ENCODE peak calls at places on chromosomes 1 and 21, in ten cellular contexts. V, B, L, N, I, K, M, E, J and A are unnamed samples.

GRCh38 chr1:40232444-40232843 is 15.3 kb upstream of the TMCO2 start:
- DNase-seq in V (peak), B (no peak), L (no peak), N (no peak), I (no peak), K (no peak), M (no peak), E (no peak), J (no peak), A (no peak)

GRCh38 chr1:31731049-31731565 is 27.3 kb upstream of the COL16A1 start:
- DNase-seq in V (no peak), B (no peak), L (no peak), N (no peak), I (no peak), K (no peak), M (no peak), E (no peak), J (no peak), A (no peak)

GRCh38 chr1:147626739-147627138 is 43.6 kb downstream of the ACP6 start:
- DNase-seq in V (no peak), B (no peak), L (no peak), N (no peak), I (no peak), K (no peak), M (no peak), E (no peak), J (no peak), A (no peak)

GRCh38 chr1:227521782-227522181 is 41.6 kb upstream of the ZNF678 start:
- DNase-seq in V (no peak), B (no peak), L (no peak), N (no peak), I (no peak), K (no peak), M (no peak), E (no peak), J (no peak), A (no peak)

GRCh38 chr21:44337941-44338895 is 972 bp downstream of the CFAP410 start:
- DNase-seq in V (peak), B (peak), L (peak), N (peak), I (no peak), K (peak), M (no peak), E (no peak), J (peak), A (peak)

GRCh38 chr1:12433323-12434053 is 184.5 kb downstream of the DHRS3 start:
- DNase-seq in V (no peak), B (peak), L (no peak), N (peak), I (no peak), K (peak), M (no peak), E (no peak), J (peak), A (no peak)

GRCh38 chr21:46326110-46326703 is 2.3 kb downstream of the PCNT start:
- DNase-seq in V (no peak), B (no peak), L (no peak), N (no peak), I (no peak), K (no peak), M (no peak), E (no peak), J (no peak), A (no peak)

GRCh38 chr1:243605604-243606003 is 244.4 kb downstream of the AKT3 start:
- DNase-seq in V (no peak), B (no peak), L (no peak), N (no peak), I (no peak), K (peak), M (no peak), E (no peak), J (no peak), A (no peak)

GRCh38 chr21:45103966-45104520 is 29.7 kb downstream of the ADARB1 start:
- DNase-seq in V (no peak), B (no peak), L (no peak), N (no peak), I (no peak), K (no peak), M (no peak), E (no peak), J (no peak), A (no peak)

GRCh38 chr1:16184557-16185303 is 27.7 kb downstream of the ARHGEF19 start:
- DNase-seq in V (no peak), B (no peak), L (no peak), N (no peak), I (no peak), K (no peak), M (no peak), E (no peak), J (no peak), A (no peak)

GRCh38 chr1:67479146-67479891 is 49.1 kb upstream of the SERBP1 start:
- DNase-seq in V (no peak), B (peak), L (no peak), N (peak), I (no peak), K (peak), M (no peak), E (no peak), J (peak), A (no peak)

GRCh38 chr1:210801501-210801900 is 332.4 kb downstream of the KCNH1 start:
- DNase-seq in V (no peak), B (no peak), L (no peak), N (no peak), I (no peak), K (no peak), M (no peak), E (no peak), J (no peak), A (no peak)

GRCh38 chr1:109719337-109719837 is 7.3 kb downstream of the GSTM5 start:
- DNase-seq in V (no peak), B (no peak), L (no peak), N (no peak), I (no peak), K (peak), M (no peak), E (no peak), J (peak), A (no peak)

GRCh38 chr1:167447521-167448136 is 70.7 kb downstream of the CD247 start:
- DNase-seq in V (peak), B (no peak), L (peak), N (peak), I (peak), K (no peak), M (peak), E (no peak), J (no peak), A (no peak)

GRCh38 chr1:63557365-63557987 is 34.2 kb downstream of the EFCAB7 start:
- DNase-seq in V (peak), B (peak), L (no peak), N (no peak), I (peak), K (peak), M (no peak), E (no peak), J (peak), A (no peak)

GRCh38 chr1:70528591-70529333 is 117.7 kb downstream of the CTH start:
- DNase-seq in V (no peak), B (peak), L (peak), N (peak), I (no peak), K (peak), M (no peak), E (no peak), J (peak), A (no peak)

GRCh38 chr1:210377934-210378333 is 49.2 kb downstream of the HHAT start:
- DNase-seq in V (no peak), B (no peak), L (no peak), N (no peak), I (no peak), K (no peak), M (no peak), E (no peak), J (peak), A (no peak)

GRCh38 chr1:118290046-118290445 is 105.0 kb upstream of the SPAG17 start:
- DNase-seq in V (no peak), B (no peak), L (no peak), N (no peak), I (no peak), K (no peak), M (no peak), E (no peak), J (no peak), A (no peak)

GRCh38 chr1:27858949-27859576 is 13.3 kb upstream of the THEMIS2 start:
- DNase-seq in V (no peak), B (no peak), L (no peak), N (no peak), I (no peak), K (no peak), M (no peak), E (no peak), J (no peak), A (no peak)

GRCh38 chr1:9406111-9406510 is 113.4 kb downstream of the SPSB1 start:
- DNase-seq in V (no peak), B (no peak), L (no peak), N (no peak), I (no peak), K (no peak), M (no peak), E (no peak), J (no peak), A (no peak)

GRCh38 chr1:236292425-236292824 is 10.7 kb upstream of the ERO1B start:
- DNase-seq in V (no peak), B (no peak), L (no peak), N (peak), I (no peak), K (no peak), M (no peak), E (no peak), J (no peak), A (no peak)

GRCh38 chr1:163747261-163747660 is 425.5 kb downstream of the NUF2 start:
- DNase-seq in V (no peak), B (no peak), L (no peak), N (no peak), I (no peak), K (no peak), M (no peak), E (no peak), J (peak), A (no peak)

GRCh38 chr1:29752141-29752540 is 515.8 kb downstream of the PTPRU start:
- DNase-seq in V (no peak), B (no peak), L (no peak), N (no peak), I (no peak), K (no peak), M (no peak), E (no peak), J (no peak), A (no peak)

GRCh38 chr1:227733751-227734545 is 1.2 kb downstream of the JMJD4 start:
- DNase-seq in V (no peak), B (no peak), L (no peak), N (no peak), I (no peak), K (no peak), M (no peak), E (no peak), J (no peak), A (no peak)

GRCh38 chr1:50779811-50780210 is 180.3 kb downstream of the FAF1 start:
- DNase-seq in V (no peak), B (no peak), L (no peak), N (no peak), I (peak), K (no peak), M (no peak), E (no peak), J (no peak), A (no peak)

GRCh38 chr21:43362928-43363314 is 64.0 kb downstream of the SIK1 start:
- DNase-seq in V (no peak), B (no peak), L (no peak), N (no peak), I (no peak), K (no peak), M (no peak), E (no peak), J (peak), A (no peak)

GRCh38 chr1:94539496-94539895 is 2.1 kb downstream of the F3 start:
- DNase-seq in V (no peak), B (no peak), L (no peak), N (peak), I (no peak), K (no peak), M (no peak), E (no peak), J (peak), A (no peak)

GRCh38 chr1:157993179-157994080 is at the start of gene KIRREL1:
- DNase-seq in V (no peak), B (peak), L (no peak), N (peak), I (no peak), K (peak), M (no peak), E (no peak), J (peak), A (no peak)

GRCh38 chr1:174788981-174789380 is 210.8 kb upstream of the CACYBP start:
- DNase-seq in V (no peak), B (no peak), L (no peak), N (no peak), I (no peak), K (peak), M (no peak), E (peak), J (peak), A (no peak)

GRCh38 chr1:187509091-187509490 is 680.3 kb downstream of the PLA2G4A start:
- DNase-seq in V (no peak), B (no peak), L (no peak), N (no peak), I (no peak), K (peak), M (no peak), E (no peak), J (no peak), A (no peak)